ENCODE peak calls at places on chromosomes 6 and 20, in ten cellular contexts. One of them, this sample, is unnamed.
A peak's percentile ranks its signal among the peaks of the same experiment; 100 is the strongest.

GRCh38 chr6:109292983-109293586 is 89.2 kb downstream of the CD164 start:
- DNase-seq in hepatic stellate cell: no peak
- DNase-seq in lung microvascular endothelial cell: no peak
- DNase-seq in GM04504: no peak
- DNase-seq in colonic mucosa: no peak
- DNase-seq in Right ventricle myocardium superior: no peak
- DNase-seq in NCI-H1105: no peak
- DNase-seq in mesendoderm: no peak
- DNase-seq in NCI-H1694 treated with DMSO at 0.1 percent for 48 hours: no peak
- DNase-seq in globus pallidus: no peak
- DNase-seq in this sample: no peak

GRCh38 chr6:98724537-98724936 is 109.8 kb upstream of the POU3F2 start:
- DNase-seq in hepatic stellate cell: no peak
- DNase-seq in lung microvascular endothelial cell: no peak
- DNase-seq in GM04504: no peak
- DNase-seq in colonic mucosa: no peak
- DNase-seq in Right ventricle myocardium superior: no peak
- DNase-seq in NCI-H1105: no peak
- DNase-seq in mesendoderm: peak; percentile 91
- DNase-seq in NCI-H1694 treated with DMSO at 0.1 percent for 48 hours: no peak
- DNase-seq in globus pallidus: no peak
- DNase-seq in this sample: peak; percentile 3

GRCh38 chr6:100509101-100509500 is 44.4 kb upstream of the SIM1 start:
- DNase-seq in hepatic stellate cell: no peak
- DNase-seq in lung microvascular endothelial cell: no peak
- DNase-seq in GM04504: no peak
- DNase-seq in colonic mucosa: no peak
- DNase-seq in Right ventricle myocardium superior: no peak
- DNase-seq in NCI-H1105: no peak
- DNase-seq in mesendoderm: no peak
- DNase-seq in NCI-H1694 treated with DMSO at 0.1 percent for 48 hours: no peak
- DNase-seq in globus pallidus: no peak
- DNase-seq in this sample: no peak

GRCh38 chr6:119479860-119480655 is 130.5 kb upstream of the MAN1A1 start:
- DNase-seq in hepatic stellate cell: no peak
- DNase-seq in lung microvascular endothelial cell: peak; percentile 8
- DNase-seq in GM04504: no peak
- DNase-seq in colonic mucosa: no peak
- DNase-seq in Right ventricle myocardium superior: no peak
- DNase-seq in NCI-H1105: peak; percentile 11
- DNase-seq in mesendoderm: no peak
- DNase-seq in NCI-H1694 treated with DMSO at 0.1 percent for 48 hours: no peak
- DNase-seq in globus pallidus: no peak
- DNase-seq in this sample: peak; percentile 20

GRCh38 chr20:12394786-12395185 is 477.1 kb downstream of the BTBD3 start:
- DNase-seq in hepatic stellate cell: no peak
- DNase-seq in lung microvascular endothelial cell: no peak
- DNase-seq in GM04504: no peak
- DNase-seq in colonic mucosa: no peak
- DNase-seq in Right ventricle myocardium superior: no peak
- DNase-seq in NCI-H1105: no peak
- DNase-seq in mesendoderm: peak; percentile 90
- DNase-seq in NCI-H1694 treated with DMSO at 0.1 percent for 48 hours: no peak
- DNase-seq in globus pallidus: no peak
- DNase-seq in this sample: no peak

GRCh38 chr20:38825901-38826625 is 20.6 kb downstream of the PPP1R16B start:
- DNase-seq in hepatic stellate cell: no peak
- DNase-seq in lung microvascular endothelial cell: peak; percentile 82
- DNase-seq in GM04504: peak; percentile 10
- DNase-seq in colonic mucosa: no peak
- DNase-seq in Right ventricle myocardium superior: no peak
- DNase-seq in NCI-H1105: peak; percentile 78
- DNase-seq in mesendoderm: peak; percentile 84
- DNase-seq in NCI-H1694 treated with DMSO at 0.1 percent for 48 hours: no peak
- DNase-seq in globus pallidus: no peak
- DNase-seq in this sample: peak; percentile 76

GRCh38 chr20:20367681-20368413 is at the start of gene INSM1:
- DNase-seq in hepatic stellate cell: no peak
- DNase-seq in lung microvascular endothelial cell: no peak
- DNase-seq in GM04504: no peak
- DNase-seq in colonic mucosa: no peak
- DNase-seq in Right ventricle myocardium superior: no peak
- DNase-seq in NCI-H1105: peak; percentile 100
- DNase-seq in mesendoderm: peak; percentile 40
- DNase-seq in NCI-H1694 treated with DMSO at 0.1 percent for 48 hours: peak; percentile 84
- DNase-seq in globus pallidus: peak; percentile 64
- DNase-seq in this sample: no peak

GRCh38 chr6:112037783-112038216 is 16.1 kb upstream of the CCN6 start:
- DNase-seq in hepatic stellate cell: peak; percentile 74
- DNase-seq in lung microvascular endothelial cell: peak; percentile 94
- DNase-seq in GM04504: peak; percentile 97
- DNase-seq in colonic mucosa: peak; percentile 38
- DNase-seq in Right ventricle myocardium superior: peak; percentile 79
- DNase-seq in NCI-H1105: no peak
- DNase-seq in mesendoderm: peak; percentile 66
- DNase-seq in NCI-H1694 treated with DMSO at 0.1 percent for 48 hours: no peak
- DNase-seq in globus pallidus: peak; percentile 72
- DNase-seq in this sample: peak; percentile 94

GRCh38 chr6:5159162-5159561 is 74.0 kb downstream of the PPP1R3G start:
- DNase-seq in hepatic stellate cell: no peak
- DNase-seq in lung microvascular endothelial cell: no peak
- DNase-seq in GM04504: no peak
- DNase-seq in colonic mucosa: no peak
- DNase-seq in Right ventricle myocardium superior: no peak
- DNase-seq in NCI-H1105: no peak
- DNase-seq in mesendoderm: no peak
- DNase-seq in NCI-H1694 treated with DMSO at 0.1 percent for 48 hours: no peak
- DNase-seq in globus pallidus: no peak
- DNase-seq in this sample: no peak

GRCh38 chr6:155126727-155127439 is 131.8 kb downstream of the TIAM2 start:
- DNase-seq in hepatic stellate cell: peak; percentile 82
- DNase-seq in lung microvascular endothelial cell: peak; percentile 90
- DNase-seq in GM04504: peak; percentile 57
- DNase-seq in colonic mucosa: no peak
- DNase-seq in Right ventricle myocardium superior: no peak
- DNase-seq in NCI-H1105: no peak
- DNase-seq in mesendoderm: peak; percentile 88
- DNase-seq in NCI-H1694 treated with DMSO at 0.1 percent for 48 hours: no peak
- DNase-seq in globus pallidus: no peak
- DNase-seq in this sample: no peak

GRCh38 chr20:36334281-36335075 is 28.3 kb downstream of the DLGAP4 start:
- DNase-seq in hepatic stellate cell: no peak
- DNase-seq in lung microvascular endothelial cell: no peak
- DNase-seq in GM04504: no peak
- DNase-seq in colonic mucosa: no peak
- DNase-seq in Right ventricle myocardium superior: peak; percentile 20
- DNase-seq in NCI-H1105: no peak
- DNase-seq in mesendoderm: no peak
- DNase-seq in NCI-H1694 treated with DMSO at 0.1 percent for 48 hours: no peak
- DNase-seq in globus pallidus: no peak
- DNase-seq in this sample: no peak

GRCh38 chr6:111361648-111362047 is 121.4 kb downstream of the REV3L start:
- DNase-seq in hepatic stellate cell: peak; percentile 50
- DNase-seq in lung microvascular endothelial cell: peak; percentile 55
- DNase-seq in GM04504: peak; percentile 7
- DNase-seq in colonic mucosa: peak; percentile 39
- DNase-seq in Right ventricle myocardium superior: no peak
- DNase-seq in NCI-H1105: peak; percentile 35
- DNase-seq in mesendoderm: peak; percentile 76
- DNase-seq in NCI-H1694 treated with DMSO at 0.1 percent for 48 hours: peak; percentile 21
- DNase-seq in globus pallidus: peak; percentile 58
- DNase-seq in this sample: peak; percentile 3

GRCh38 chr6:5536644-5537043 is 275.3 kb downstream of the FARS2 start:
- DNase-seq in hepatic stellate cell: no peak
- DNase-seq in lung microvascular endothelial cell: no peak
- DNase-seq in GM04504: no peak
- DNase-seq in colonic mucosa: no peak
- DNase-seq in Right ventricle myocardium superior: no peak
- DNase-seq in NCI-H1105: no peak
- DNase-seq in mesendoderm: no peak
- DNase-seq in NCI-H1694 treated with DMSO at 0.1 percent for 48 hours: no peak
- DNase-seq in globus pallidus: no peak
- DNase-seq in this sample: no peak